ENCODE peak calls at places on chromosomes 7 and 10, in nine cellular contexts. X is stimulated activated CD8-positive, alpha-beta memory T cell treated with anti-CD3 and anti-CD28 coated beads, Interleukin-15, amount 100 ng/mL, for 4 hours; F is NAMALWA; T is SK-MEL-5; E is CD8-positive, alpha-beta T cell; O is EH; C is GM04504; I is BJ; V is hippocampal formation. W is an unnamed sample.

GRCh38 chr7:151793991-151794507 is 82.9 kb downstream of the PRKAG2 start:
- DNase-seq in V (no peak), F (no peak), O (no peak), E (no peak), T (no peak), X (no peak), I (no peak), C (no peak), W (no peak)

GRCh38 chr10:33965795-33966581 is 631.5 kb upstream of the NRP1 start:
- DNase-seq in T (no peak), V (no peak), I (no peak), O (no peak), F (no peak), E (no peak), C (no peak), X (no peak), W (peak; percentile 4)

GRCh38 chr10:95394161-95394880 is 103.5 kb upstream of the PDLIM1 start:
- DNase-seq in O (no peak), X (no peak), F (no peak), I (no peak), E (no peak), C (no peak), T (no peak), V (no peak), W (no peak)

GRCh38 chr10:33196710-33197406 is 137.6 kb downstream of the NRP1 start:
- DNase-seq in V (no peak), X (no peak), O (no peak), F (no peak), C (no peak), E (no peak), I (no peak), T (no peak), W (no peak)

GRCh38 chr10:103800789-103801540 is 54.4 kb downstream of the SH3PXD2A start:
- DNase-seq in O (peak; percentile 81), I (no peak), X (peak; percentile 13), T (peak; percentile 91), V (no peak), F (peak; percentile 29), C (no peak), E (peak; percentile 50), W (peak; percentile 84)

GRCh38 chr10:88227342-88228018 is 355.6 kb downstream of the RNLS start:
- DNase-seq in I (no peak), E (no peak), F (no peak), V (no peak), X (no peak), T (peak; percentile 29), O (peak; percentile 43), C (no peak), W (no peak)

GRCh38 chr10:129192344-129193128 is 274.5 kb upstream of the MGMT start:
- DNase-seq in O (no peak), C (no peak), F (no peak), X (no peak), T (no peak), E (no peak), V (no peak), I (no peak), W (no peak)

GRCh38 chr10:79196470-79197461 is 128.0 kb downstream of the ZMIZ1 start:
- DNase-seq in E (peak; percentile 65), T (peak; percentile 55), O (peak; percentile 61), I (no peak), F (peak; percentile 53), X (peak; percentile 33), V (peak; percentile 52), C (no peak), W (peak; percentile 75)

GRCh38 chr10:59704644-59705043 is 5.0 kb downstream of the SLC16A9 start:
- DNase-seq in X (no peak), O (no peak), T (no peak), V (no peak), E (no peak), C (no peak), F (no peak), I (no peak), W (no peak)

GRCh38 chr10:43866712-43867111 is 218.0 kb upstream of the ZNF32 start:
- DNase-seq in T (no peak), C (no peak), I (no peak), O (no peak), X (no peak), F (no peak), E (no peak), V (no peak), W (no peak)

GRCh38 chr10:49076741-49077521 is 38.4 kb downstream of the VSTM4 start:
- DNase-seq in I (no peak), T (no peak), F (no peak), X (no peak), E (no peak), C (no peak), O (no peak), V (no peak), W (no peak)

GRCh38 chr10:129168660-129169059 is 298.4 kb upstream of the MGMT start:
- DNase-seq in O (no peak), X (no peak), I (no peak), F (no peak), E (no peak), T (no peak), C (no peak), V (no peak), W (no peak)

GRCh38 chr10:78579995-78580394 is 488.8 kb upstream of the ZMIZ1 start:
- DNase-seq in X (no peak), F (no peak), V (peak; percentile 83), T (peak; percentile 30), E (no peak), O (peak; percentile 10), C (no peak), I (no peak), W (no peak)

GRCh38 chr7:101402081-101402779 is 39.6 kb downstream of the COL26A1 start:
- DNase-seq in T (no peak), X (no peak), C (peak; percentile 52), O (peak; percentile 95), E (no peak), I (peak; percentile 66), F (no peak), V (no peak), W (no peak)

GRCh38 chr10:69961864-69962745 is 90.5 kb upstream of the MACROH2A2 start:
- DNase-seq in O (no peak), I (no peak), C (no peak), E (no peak), X (no peak), F (no peak), V (no peak), T (no peak), W (no peak)

GRCh38 chr10:86222687-86223086 is 143.9 kb downstream of the GRID1 start:
- DNase-seq in F (no peak), E (no peak), V (no peak), T (no peak), C (no peak), I (no peak), X (no peak), O (no peak), W (no peak)

GRCh38 chr10:43201545-43202131 is 63.4 kb downstream of the CSGALNACT2 start:
- DNase-seq in O (no peak), V (no peak), C (no peak), F (no peak), X (no peak), E (no peak), T (no peak), I (no peak), W (no peak)

GRCh38 chr7:112985377-112985987 is 101.1 kb downstream of the GPR85 start:
- DNase-seq in V (no peak), F (no peak), C (no peak), X (no peak), T (no peak), O (peak; percentile 89), E (no peak), I (peak; percentile 7), W (no peak)

GRCh38 chr10:24848169-24848688 is 104.2 kb downstream of the PRTFDC1 start:
- DNase-seq in X (no peak), F (no peak), C (no peak), O (no peak), V (no peak), E (no peak), I (no peak), T (no peak), W (no peak)

GRCh38 chr10:79223346-79224048 is 123.8 kb upstream of the PPIF start:
- DNase-seq in F (no peak), T (no peak), E (no peak), V (no peak), X (no peak), C (no peak), I (no peak), O (peak; percentile 66), W (peak; percentile 61)

GRCh38 chr7:2725178-2726105 is 37.4 kb downstream of the AMZ1 start:
- DNase-seq in V (no peak), C (no peak), O (no peak), X (no peak), F (no peak), E (no peak), T (no peak), I (no peak), W (no peak)

GRCh38 chr7:34064511-34065158 is 159.3 kb downstream of the BMPER start:
- DNase-seq in C (no peak), T (no peak), V (no peak), F (no peak), X (no peak), E (no peak), O (no peak), I (no peak), W (no peak)

GRCh38 chr7:81284576-81284975 is 365.7 kb upstream of the SEMA3C start:
- DNase-seq in F (no peak), T (peak; percentile 55), I (no peak), X (no peak), V (no peak), O (peak; percentile 68), E (no peak), C (no peak), W (no peak)

GRCh38 chr7:716212-716611 is 10.3 kb upstream of the DNAAF5 start:
- DNase-seq in F (no peak), E (no peak), I (no peak), C (no peak), T (no peak), V (no peak), X (no peak), O (no peak), W (no peak)

GRCh38 chr10:46544989-46545791 is 11.3 kb downstream of the GPRIN2 start:
- DNase-seq in C (no peak), V (no peak), X (no peak), O (peak; percentile 54), I (no peak), T (peak; percentile 14), F (peak; percentile 68), E (no peak), W (peak; percentile 74)

GRCh38 chr7:95871078-95871848 is 98.9 kb downstream of the DYNC1I1 start:
- DNase-seq in E (no peak), T (peak; percentile 88), C (peak; percentile 23), V (peak; percentile 3), X (no peak), O (peak; percentile 48), I (no peak), F (peak; percentile 76), W (peak; percentile 65)

GRCh38 chr7:13912740-13913320 is 76.6 kb downstream of the ETV1 start:
- DNase-seq in X (no peak), O (no peak), T (no peak), F (no peak), I (no peak), V (no peak), E (no peak), C (no peak), W (no peak)

GRCh38 chr7:140640727-140641531 is at the start of gene DENND2A:
- DNase-seq in X (no peak), I (no peak), T (no peak), F (no peak), V (peak; percentile 77), O (peak; percentile 64), E (no peak), C (no peak), W (peak; percentile 41)

GRCh38 chr7:91181949-91182348 is 82.3 kb upstream of the FZD1 start:
- DNase-seq in I (no peak), O (peak; percentile 5), X (no peak), F (no peak), E (no peak), C (no peak), V (no peak), T (no peak), W (no peak)

GRCh38 chr7:96321041-96321669 is 743 bp downstream of the SLC25A13 start:
- DNase-seq in C (peak; percentile 38), E (peak; percentile 45), I (peak; percentile 23), T (peak; percentile 98), O (peak; percentile 77), V (peak; percentile 81), X (no peak), F (peak; percentile 86), W (peak; percentile 91)

W was measured in NB4.